ENCODE peak calls at places on chromosomes 1 and 21, in four cellular contexts. One of them, this sample, is unnamed.

GRCh38 chr1:164716992-164717703 is 158.2 kb downstream of the PBX1 start:
- DNase-seq in K562: no peak
- DNase-seq in HepG2: no peak
- DNase-seq in GM12878: no peak
- DNase-seq in this sample: no peak

GRCh38 chr1:222009105-222009730 is 267.3 kb upstream of the DUSP10 start:
- DNase-seq in K562: peak
- DNase-seq in HepG2: peak
- DNase-seq in GM12878: peak
- DNase-seq in this sample: peak

GRCh38 chr1:76125441-76126215 is 51.1 kb downstream of the ST6GALNAC3 start:
- DNase-seq in K562: no peak
- DNase-seq in HepG2: no peak
- DNase-seq in GM12878: no peak
- DNase-seq in this sample: no peak

GRCh38 chr1:63590161-63590560 is 3.0 kb upstream of the PGM1 start:
- DNase-seq in K562: no peak
- DNase-seq in HepG2: no peak
- DNase-seq in GM12878: no peak
- DNase-seq in this sample: no peak

GRCh38 chr1:13828454-13829151 is 128.6 kb downstream of the PRDM2 start:
- DNase-seq in K562: peak
- DNase-seq in HepG2: peak
- DNase-seq in GM12878: no peak
- DNase-seq in this sample: peak

GRCh38 chr21:37787456-37787855 is 128.8 kb downstream of the KCNJ6 start:
- DNase-seq in K562: no peak
- DNase-seq in HepG2: no peak
- DNase-seq in GM12878: no peak
- DNase-seq in this sample: no peak

GRCh38 chr1:43372172-43372571 is 4.4 kb upstream of the ELOVL1 start:
- DNase-seq in K562: no peak
- DNase-seq in HepG2: no peak
- DNase-seq in GM12878: no peak
- DNase-seq in this sample: no peak

GRCh38 chr1:5576111-5577065 is 415.8 kb downstream of the NPHP4 start:
- DNase-seq in K562: no peak
- DNase-seq in HepG2: no peak
- DNase-seq in GM12878: no peak
- DNase-seq in this sample: no peak

GRCh38 chr1:46903481-46903880 is 37.8 kb downstream of the CYP4A11 start:
- DNase-seq in K562: no peak
- DNase-seq in HepG2: no peak
- DNase-seq in GM12878: no peak
- DNase-seq in this sample: no peak

GRCh38 chr21:23522750-23523149 is 2084.5 kb downstream of the MRPL39 start:
- DNase-seq in K562: no peak
- DNase-seq in HepG2: no peak
- DNase-seq in GM12878: no peak
- DNase-seq in this sample: no peak

GRCh38 chr1:21830792-21831453 is 18.9 kb downstream of the LDLRAD2 start:
- DNase-seq in K562: no peak
- DNase-seq in HepG2: no peak
- DNase-seq in GM12878: no peak
- DNase-seq in this sample: no peak

GRCh38 chr1:205047764-205048231 is 4.8 kb downstream of the CNTN2 start:
- DNase-seq in K562: peak
- DNase-seq in HepG2: no peak
- DNase-seq in GM12878: no peak
- DNase-seq in this sample: no peak

GRCh38 chr1:198171667-198172294 is 15.0 kb downstream of the NEK7 start:
- DNase-seq in K562: no peak
- DNase-seq in HepG2: no peak
- DNase-seq in GM12878: no peak
- DNase-seq in this sample: no peak

GRCh38 chr1:96934282-96934681 is 212.7 kb downstream of the PTBP2 start:
- DNase-seq in K562: no peak
- DNase-seq in HepG2: no peak
- DNase-seq in GM12878: no peak
- DNase-seq in this sample: no peak

GRCh38 chr1:67746299-67746698 is 61.3 kb downstream of the GADD45A start:
- DNase-seq in K562: no peak
- DNase-seq in HepG2: no peak
- DNase-seq in GM12878: no peak
- DNase-seq in this sample: peak

GRCh38 chr1:3167255-3167654 is 98.3 kb downstream of the PRDM16 start:
- DNase-seq in K562: no peak
- DNase-seq in HepG2: no peak
- DNase-seq in GM12878: no peak
- DNase-seq in this sample: no peak

GRCh38 chr1:167101754-167102153 is 7.9 kb downstream of the STYXL2 start:
- DNase-seq in K562: no peak
- DNase-seq in HepG2: no peak
- DNase-seq in GM12878: no peak
- DNase-seq in this sample: no peak

GRCh38 chr1:35369922-35370671 is 101.6 kb downstream of the ZMYM4 start:
- DNase-seq in K562: peak
- DNase-seq in HepG2: no peak
- DNase-seq in GM12878: no peak
- DNase-seq in this sample: no peak

GRCh38 chr1:85137660-85138059 is 63.2 kb downstream of the SYDE2 start:
- DNase-seq in K562: no peak
- DNase-seq in HepG2: peak
- DNase-seq in GM12878: no peak
- DNase-seq in this sample: no peak

GRCh38 chr1:220330265-220330664 is 58.0 kb upstream of the RAB3GAP2 start:
- DNase-seq in K562: no peak
- DNase-seq in HepG2: no peak
- DNase-seq in GM12878: no peak
- DNase-seq in this sample: no peak

GRCh38 chr1:26787381-26787705 is 407 bp upstream of the PIGV start:
- DNase-seq in K562: no peak
- DNase-seq in HepG2: no peak
- DNase-seq in GM12878: peak
- DNase-seq in this sample: no peak

GRCh38 chr1:93148001-93148400 is 32.2 kb downstream of the TMED5 start:
- DNase-seq in K562: no peak
- DNase-seq in HepG2: no peak
- DNase-seq in GM12878: no peak
- DNase-seq in this sample: no peak

GRCh38 chr1:7218210-7218832 is 433.1 kb downstream of the CAMTA1 start:
- DNase-seq in K562: peak
- DNase-seq in HepG2: peak
- DNase-seq in GM12878: no peak
- DNase-seq in this sample: peak

GRCh38 chr1:186722711-186723309 is 42.6 kb upstream of the PTGS2 start:
- DNase-seq in K562: peak
- DNase-seq in HepG2: peak
- DNase-seq in GM12878: no peak
- DNase-seq in this sample: no peak

GRCh38 chr21:29696947-29697346 is 242.8 kb downstream of the GRIK1 start:
- DNase-seq in K562: no peak
- DNase-seq in HepG2: no peak
- DNase-seq in GM12878: no peak
- DNase-seq in this sample: no peak

GRCh38 chr1:62593825-62594394 is 3.4 kb upstream of the ANGPTL3 start:
- DNase-seq in K562: no peak
- DNase-seq in HepG2: no peak
- DNase-seq in GM12878: no peak
- DNase-seq in this sample: no peak

GRCh38 chr1:162147760-162148159 is 78.3 kb downstream of the NOS1AP start:
- DNase-seq in K562: no peak
- DNase-seq in HepG2: peak
- DNase-seq in GM12878: no peak
- DNase-seq in this sample: peak

GRCh38 chr1:224223819-224224714 is 41.0 kb downstream of the DEGS1 start:
- DNase-seq in K562: no peak
- DNase-seq in HepG2: no peak
- DNase-seq in GM12878: no peak
- DNase-seq in this sample: no peak

GRCh38 chr1:94335950-94336349 is 82.2 kb upstream of the ABCD3 start:
- DNase-seq in K562: peak
- DNase-seq in HepG2: peak
- DNase-seq in GM12878: no peak
- DNase-seq in this sample: peak

GRCh38 chr1:118636004-118636403 is 352.1 kb downstream of the TBX15 start:
- DNase-seq in K562: no peak
- DNase-seq in HepG2: no peak
- DNase-seq in GM12878: no peak
- DNase-seq in this sample: no peak

GRCh38 chr1:201585099-201585498 is 46.2 kb downstream of the NAV1 start:
- DNase-seq in K562: peak
- DNase-seq in HepG2: no peak
- DNase-seq in GM12878: no peak
- DNase-seq in this sample: no peak

GRCh38 chr1:39230261-39231190 is 26.0 kb downstream of the MACF1 start:
- DNase-seq in K562: no peak
- DNase-seq in HepG2: peak
- DNase-seq in GM12878: peak
- DNase-seq in this sample: no peak

GRCh38 chr1:6392081-6392879 is 1.3 kb downstream of the ACOT7 start:
- DNase-seq in K562: peak
- DNase-seq in HepG2: peak
- DNase-seq in GM12878: no peak
- DNase-seq in this sample: no peak

GRCh38 chr1:234848972-234849641 is 239.1 kb upstream of the IRF2BP2 start:
- DNase-seq in K562: no peak
- DNase-seq in HepG2: no peak
- DNase-seq in GM12878: no peak
- DNase-seq in this sample: no peak

GRCh38 chr1:229003233-229004031 is 267.5 kb upstream of the RAB4A start:
- DNase-seq in K562: no peak
- DNase-seq in HepG2: peak
- DNase-seq in GM12878: no peak
- DNase-seq in this sample: no peak

GRCh38 chr1:226960256-226960655 is 20.2 kb downstream of the COQ8A start:
- DNase-seq in K562: no peak
- DNase-seq in HepG2: no peak
- DNase-seq in GM12878: no peak
- DNase-seq in this sample: no peak

GRCh38 chr1:39269791-39270342 is 65.4 kb downstream of the MACF1 start:
- DNase-seq in K562: peak
- DNase-seq in HepG2: peak
- DNase-seq in GM12878: peak
- DNase-seq in this sample: no peak

GRCh38 chr1:19819701-19820100 is 4.6 kb upstream of the RNF186 start:
- DNase-seq in K562: no peak
- DNase-seq in HepG2: no peak
- DNase-seq in GM12878: no peak
- DNase-seq in this sample: no peak

GRCh38 chr1:19828546-19828945 is 13.5 kb upstream of the RNF186 start:
- DNase-seq in K562: no peak
- DNase-seq in HepG2: no peak
- DNase-seq in GM12878: no peak
- DNase-seq in this sample: no peak

GRCh38 chr1:19825298-19825697 is 10.2 kb upstream of the RNF186 start:
- DNase-seq in K562: no peak
- DNase-seq in HepG2: peak
- DNase-seq in GM12878: no peak
- DNase-seq in this sample: peak

DNA sequence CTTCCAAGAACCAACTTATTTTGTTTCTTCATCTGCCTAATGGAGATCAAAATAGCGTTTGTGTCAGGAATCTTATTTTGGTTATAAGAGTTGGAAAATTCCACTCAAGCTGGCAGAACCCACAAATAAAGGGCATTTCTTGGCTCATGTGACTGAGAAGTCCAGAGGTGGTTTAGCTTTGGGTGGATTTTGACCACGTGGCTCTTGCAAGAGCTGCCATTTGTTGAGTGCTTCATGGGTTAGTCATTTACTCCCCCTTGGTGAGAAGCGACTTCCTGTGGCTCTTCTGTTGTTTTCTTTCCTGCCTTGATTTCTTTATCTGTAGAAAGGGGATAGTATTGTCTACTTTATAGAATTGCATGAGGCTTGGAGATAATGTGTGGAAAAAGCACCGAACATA is 9.5 kb upstream of the RNF186 start:
- DNase-seq in K562: no peak
- DNase-seq in HepG2: no peak
- DNase-seq in GM12878: no peak
- DNase-seq in this sample: no peak
- TF ChIP-seq ETV6 in K562: no peak
- TF ChIP-seq ETV6 in HepG2: no peak
- TF ChIP-seq ETV6 in GM12878: no peak
- TF ChIP-seq ETV6 in this sample: no peak

GRCh38 chr1:216325946-216326345 is 97.3 kb downstream of the USH2A start:
- DNase-seq in K562: no peak
- DNase-seq in HepG2: no peak
- DNase-seq in GM12878: no peak
- DNase-seq in this sample: no peak
- TF ChIP-seq ETV6 in K562: no peak
- TF ChIP-seq ETV6 in HepG2: no peak
- TF ChIP-seq ETV6 in GM12878: no peak
- TF ChIP-seq ETV6 in this sample: no peak

GRCh38 chr1:247210386-247211117 is 38.7 kb upstream of the ZNF124 start:
- DNase-seq in K562: peak
- DNase-seq in HepG2: peak
- DNase-seq in GM12878: peak
- DNase-seq in this sample: peak

GRCh38 chr1:247212012-247212411 is 40.2 kb upstream of the ZNF124 start:
- DNase-seq in K562: peak
- DNase-seq in HepG2: no peak
- DNase-seq in GM12878: peak
- DNase-seq in this sample: no peak

GRCh38 chr1:247210062-247210385 is 38.2 kb upstream of the ZNF124 start:
- DNase-seq in K562: no peak
- DNase-seq in HepG2: no peak
- DNase-seq in GM12878: no peak
- DNase-seq in this sample: no peak

GRCh38 chr1:247211339-247211738 is 39.5 kb upstream of the ZNF124 start:
- DNase-seq in K562: no peak
- DNase-seq in HepG2: no peak
- DNase-seq in GM12878: no peak
- DNase-seq in this sample: no peak

GRCh38 chr1:247209306-247209900 is 37.6 kb upstream of the ZNF124 start:
- DNase-seq in K562: peak
- DNase-seq in HepG2: no peak
- DNase-seq in GM12878: no peak
- DNase-seq in this sample: no peak
- TF ChIP-seq ETV6 in K562: no peak
- TF ChIP-seq ETV6 in HepG2: no peak
- TF ChIP-seq ETV6 in GM12878: no peak
- TF ChIP-seq ETV6 in this sample: no peak

GRCh38 chr1:95916616-95917015 is 682.6 kb downstream of the RWDD3 start:
- DNase-seq in K562: no peak
- DNase-seq in HepG2: no peak
- DNase-seq in GM12878: no peak
- DNase-seq in this sample: no peak
- TF ChIP-seq ETV6 in K562: no peak
- TF ChIP-seq ETV6 in HepG2: no peak
- TF ChIP-seq ETV6 in GM12878: no peak
- TF ChIP-seq ETV6 in this sample: no peak